ENCODE peak calls at places on chromosome 9, in ten cellular contexts. One of them, this sample, is unnamed.
A peak's percentile ranks its signal among the peaks of the same experiment; 100 is the strongest.

GRCh38 chr9:112380771-112381181 is 868 bp downstream of the HSDL2 start:
- DNase-seq in fibroblast of lung: peak; percentile 43
- DNase-seq in choroid plexus epithelial cell: peak; percentile 47
- DNase-seq in MCF 10A: peak; percentile 54
- DNase-seq in fibroblast of the aortic adventitia: peak; percentile 56
- DNase-seq in astrocyte of the spinal cord: peak; percentile 43
- DNase-seq in tibial artery: no peak
- DNase-seq in CD4-positive, alpha-beta T cell: no peak
- DNase-seq in omental fat pad: no peak
- DNase-seq in sigmoid colon: no peak
- DNase-seq in this sample: no peak

GRCh38 chr9:115263731-115264130 is 145.8 kb upstream of the TNC start:
- DNase-seq in fibroblast of lung: peak; percentile 80
- DNase-seq in choroid plexus epithelial cell: peak; percentile 30
- DNase-seq in MCF 10A: peak; percentile 57
- DNase-seq in fibroblast of the aortic adventitia: peak; percentile 95
- DNase-seq in astrocyte of the spinal cord: no peak
- DNase-seq in tibial artery: no peak
- DNase-seq in CD4-positive, alpha-beta T cell: no peak
- DNase-seq in omental fat pad: no peak
- DNase-seq in sigmoid colon: no peak
- DNase-seq in this sample: no peak

GRCh38 chr9:132182609-132183073 is 20.8 kb downstream of the NTNG2 start:
- DNase-seq in fibroblast of lung: no peak
- DNase-seq in choroid plexus epithelial cell: peak; percentile 26
- DNase-seq in MCF 10A: no peak
- DNase-seq in fibroblast of the aortic adventitia: no peak
- DNase-seq in astrocyte of the spinal cord: no peak
- DNase-seq in tibial artery: no peak
- DNase-seq in CD4-positive, alpha-beta T cell: no peak
- DNase-seq in omental fat pad: no peak
- DNase-seq in sigmoid colon: no peak
- DNase-seq in this sample: no peak

GRCh38 chr9:72477862-72478564 is 43.4 kb upstream of the TMC1 start:
- DNase-seq in fibroblast of lung: peak; percentile 34
- DNase-seq in choroid plexus epithelial cell: peak; percentile 71
- DNase-seq in MCF 10A: peak; percentile 86
- DNase-seq in fibroblast of the aortic adventitia: peak; percentile 59
- DNase-seq in astrocyte of the spinal cord: peak; percentile 57
- DNase-seq in tibial artery: no peak
- DNase-seq in CD4-positive, alpha-beta T cell: no peak
- DNase-seq in omental fat pad: no peak
- DNase-seq in sigmoid colon: no peak
- DNase-seq in this sample: no peak

GRCh38 chr9:68822596-68823165 is 117.6 kb downstream of the PIP5K1B start:
- DNase-seq in fibroblast of lung: no peak
- DNase-seq in choroid plexus epithelial cell: peak; percentile 9
- DNase-seq in MCF 10A: peak; percentile 15
- DNase-seq in fibroblast of the aortic adventitia: peak; percentile 8
- DNase-seq in astrocyte of the spinal cord: no peak
- DNase-seq in tibial artery: no peak
- DNase-seq in CD4-positive, alpha-beta T cell: no peak
- DNase-seq in omental fat pad: no peak
- DNase-seq in sigmoid colon: no peak
- DNase-seq in this sample: no peak

GRCh38 chr9:35935755-35936509 is 22.0 kb downstream of the OR2S2 start:
- DNase-seq in fibroblast of lung: peak; percentile 70
- DNase-seq in choroid plexus epithelial cell: peak; percentile 59
- DNase-seq in MCF 10A: peak; percentile 43
- DNase-seq in fibroblast of the aortic adventitia: peak; percentile 95
- DNase-seq in astrocyte of the spinal cord: peak; percentile 88
- DNase-seq in tibial artery: no peak
- DNase-seq in CD4-positive, alpha-beta T cell: no peak
- DNase-seq in omental fat pad: no peak
- DNase-seq in sigmoid colon: no peak
- DNase-seq in this sample: no peak

GRCh38 chr9:37752646-37753488 is 738 bp upstream of the TRMT10B start:
- DNase-seq in fibroblast of lung: no peak
- DNase-seq in choroid plexus epithelial cell: no peak
- DNase-seq in MCF 10A: no peak
- DNase-seq in fibroblast of the aortic adventitia: no peak
- DNase-seq in astrocyte of the spinal cord: no peak
- DNase-seq in tibial artery: no peak
- DNase-seq in CD4-positive, alpha-beta T cell: no peak
- DNase-seq in omental fat pad: no peak
- DNase-seq in sigmoid colon: no peak
- DNase-seq in this sample: no peak

GRCh38 chr9:117076571-117077300 is 338.1 kb downstream of the ASTN2 start:
- DNase-seq in fibroblast of lung: no peak
- DNase-seq in choroid plexus epithelial cell: no peak
- DNase-seq in MCF 10A: no peak
- DNase-seq in fibroblast of the aortic adventitia: no peak
- DNase-seq in astrocyte of the spinal cord: no peak
- DNase-seq in tibial artery: no peak
- DNase-seq in CD4-positive, alpha-beta T cell: no peak
- DNase-seq in omental fat pad: no peak
- DNase-seq in sigmoid colon: no peak
- DNase-seq in this sample: no peak

GRCh38 chr9:133429641-133430161 is 7.5 kb downstream of the ADAMTS13 start:
- DNase-seq in fibroblast of lung: no peak
- DNase-seq in choroid plexus epithelial cell: peak; percentile 26
- DNase-seq in MCF 10A: no peak
- DNase-seq in fibroblast of the aortic adventitia: no peak
- DNase-seq in astrocyte of the spinal cord: no peak
- DNase-seq in tibial artery: no peak
- DNase-seq in CD4-positive, alpha-beta T cell: no peak
- DNase-seq in omental fat pad: no peak
- DNase-seq in sigmoid colon: no peak
- DNase-seq in this sample: peak; percentile 73

GRCh38 chr9:8871796-8872470 is 1072.4 kb upstream of the DMAC1 start:
- DNase-seq in fibroblast of lung: no peak
- DNase-seq in choroid plexus epithelial cell: no peak
- DNase-seq in MCF 10A: no peak
- DNase-seq in fibroblast of the aortic adventitia: no peak
- DNase-seq in astrocyte of the spinal cord: no peak
- DNase-seq in tibial artery: no peak
- DNase-seq in CD4-positive, alpha-beta T cell: no peak
- DNase-seq in omental fat pad: no peak
- DNase-seq in sigmoid colon: no peak
- DNase-seq in this sample: no peak

GRCh38 chr9:68685770-68686169 is 19.3 kb upstream of the PIP5K1B start:
- DNase-seq in fibroblast of lung: no peak
- DNase-seq in choroid plexus epithelial cell: no peak
- DNase-seq in MCF 10A: peak; percentile 38
- DNase-seq in fibroblast of the aortic adventitia: no peak
- DNase-seq in astrocyte of the spinal cord: no peak
- DNase-seq in tibial artery: no peak
- DNase-seq in CD4-positive, alpha-beta T cell: no peak
- DNase-seq in omental fat pad: no peak
- DNase-seq in sigmoid colon: no peak
- DNase-seq in this sample: no peak

GRCh38 chr9:38057416-38058195 is 11.4 kb downstream of the SHB start:
- DNase-seq in fibroblast of lung: no peak
- DNase-seq in choroid plexus epithelial cell: no peak
- DNase-seq in MCF 10A: no peak
- DNase-seq in fibroblast of the aortic adventitia: no peak
- DNase-seq in astrocyte of the spinal cord: no peak
- DNase-seq in tibial artery: no peak
- DNase-seq in CD4-positive, alpha-beta T cell: no peak
- DNase-seq in omental fat pad: no peak
- DNase-seq in sigmoid colon: no peak
- DNase-seq in this sample: no peak

GRCh38 chr9:36317766-36318165 is 59.5 kb upstream of the GNE start:
- DNase-seq in fibroblast of lung: no peak
- DNase-seq in choroid plexus epithelial cell: no peak
- DNase-seq in MCF 10A: peak; percentile 62
- DNase-seq in fibroblast of the aortic adventitia: no peak
- DNase-seq in astrocyte of the spinal cord: no peak
- DNase-seq in tibial artery: no peak
- DNase-seq in CD4-positive, alpha-beta T cell: no peak
- DNase-seq in omental fat pad: no peak
- DNase-seq in sigmoid colon: no peak
- DNase-seq in this sample: no peak

GRCh38 chr9:92979657-92980056 is 32.3 kb downstream of the FGD3 start:
- DNase-seq in fibroblast of lung: no peak
- DNase-seq in choroid plexus epithelial cell: no peak
- DNase-seq in MCF 10A: no peak
- DNase-seq in fibroblast of the aortic adventitia: no peak
- DNase-seq in astrocyte of the spinal cord: no peak
- DNase-seq in tibial artery: no peak
- DNase-seq in CD4-positive, alpha-beta T cell: no peak
- DNase-seq in omental fat pad: no peak
- DNase-seq in sigmoid colon: no peak
- DNase-seq in this sample: no peak

GRCh38 chr9:98888794-98889495 is 54.8 kb upstream of the COL15A1 start:
- DNase-seq in fibroblast of lung: peak; percentile 50
- DNase-seq in choroid plexus epithelial cell: no peak
- DNase-seq in MCF 10A: no peak
- DNase-seq in fibroblast of the aortic adventitia: peak; percentile 80
- DNase-seq in astrocyte of the spinal cord: no peak
- DNase-seq in tibial artery: no peak
- DNase-seq in CD4-positive, alpha-beta T cell: no peak
- DNase-seq in omental fat pad: no peak
- DNase-seq in sigmoid colon: no peak
- DNase-seq in this sample: no peak

GRCh38 chr9:93637886-93638285 is 61.5 kb downstream of the PHF2 start:
- DNase-seq in fibroblast of lung: no peak
- DNase-seq in choroid plexus epithelial cell: no peak
- DNase-seq in MCF 10A: no peak
- DNase-seq in fibroblast of the aortic adventitia: no peak
- DNase-seq in astrocyte of the spinal cord: no peak
- DNase-seq in tibial artery: no peak
- DNase-seq in CD4-positive, alpha-beta T cell: no peak
- DNase-seq in omental fat pad: no peak
- DNase-seq in sigmoid colon: no peak
- DNase-seq in this sample: no peak

GRCh38 chr9:109164040-109164439 is 3.0 kb downstream of the FRRS1L start:
- DNase-seq in fibroblast of lung: no peak
- DNase-seq in choroid plexus epithelial cell: no peak
- DNase-seq in MCF 10A: no peak
- DNase-seq in fibroblast of the aortic adventitia: no peak
- DNase-seq in astrocyte of the spinal cord: no peak
- DNase-seq in tibial artery: no peak
- DNase-seq in CD4-positive, alpha-beta T cell: no peak
- DNase-seq in omental fat pad: no peak
- DNase-seq in sigmoid colon: no peak
- DNase-seq in this sample: no peak

GRCh38 chr9:83979812-83980394 is at the start of gene HNRNPK:
- DNase-seq in fibroblast of lung: peak; percentile 99
- DNase-seq in choroid plexus epithelial cell: peak; percentile 99
- DNase-seq in MCF 10A: peak; percentile 97
- DNase-seq in fibroblast of the aortic adventitia: peak; percentile 99
- DNase-seq in astrocyte of the spinal cord: peak; percentile 98
- DNase-seq in tibial artery: peak; percentile 99
- DNase-seq in CD4-positive, alpha-beta T cell: peak; percentile 100
- DNase-seq in omental fat pad: peak; percentile 96
- DNase-seq in sigmoid colon: peak; percentile 100
- DNase-seq in this sample: peak; percentile 100
- TF ChIP-seq CTCF in fibroblast of lung: no peak
- TF ChIP-seq CTCF in choroid plexus epithelial cell: no peak
- TF ChIP-seq CTCF in MCF 10A: no peak
- TF ChIP-seq CTCF in fibroblast of the aortic adventitia: peak; percentile 7
- TF ChIP-seq CTCF in astrocyte of the spinal cord: no peak
- TF ChIP-seq CTCF in tibial artery: no peak
- TF ChIP-seq CTCF in CD4-positive, alpha-beta T cell: no peak
- TF ChIP-seq CTCF in omental fat pad: no peak
- TF ChIP-seq CTCF in sigmoid colon: no peak
- TF ChIP-seq CTCF in this sample: no peak

GRCh38 chr9:107738789-107739188 is 249.2 kb upstream of the KLF4 start:
- DNase-seq in fibroblast of lung: peak; percentile 21
- DNase-seq in choroid plexus epithelial cell: no peak
- DNase-seq in MCF 10A: peak; percentile 39
- DNase-seq in fibroblast of the aortic adventitia: no peak
- DNase-seq in astrocyte of the spinal cord: no peak
- DNase-seq in tibial artery: no peak
- DNase-seq in CD4-positive, alpha-beta T cell: no peak
- DNase-seq in omental fat pad: no peak
- DNase-seq in sigmoid colon: no peak
- DNase-seq in this sample: no peak

GRCh38 chr9:107739601-107740082 is 250.1 kb upstream of the KLF4 start:
- DNase-seq in fibroblast of lung: peak; percentile 91
- DNase-seq in choroid plexus epithelial cell: no peak
- DNase-seq in MCF 10A: peak; percentile 93
- DNase-seq in fibroblast of the aortic adventitia: peak; percentile 98
- DNase-seq in astrocyte of the spinal cord: peak; percentile 37
- DNase-seq in tibial artery: peak; percentile 91
- DNase-seq in CD4-positive, alpha-beta T cell: no peak
- DNase-seq in omental fat pad: no peak
- DNase-seq in sigmoid colon: peak; percentile 74
- DNase-seq in this sample: no peak

GRCh38 chr9:107740088-107740980 is 250.8 kb upstream of the KLF4 start:
- DNase-seq in fibroblast of lung: peak; percentile 76
- DNase-seq in choroid plexus epithelial cell: no peak
- DNase-seq in MCF 10A: peak; percentile 58
- DNase-seq in fibroblast of the aortic adventitia: peak; percentile 95
- DNase-seq in astrocyte of the spinal cord: no peak
- DNase-seq in tibial artery: peak; percentile 73
- DNase-seq in CD4-positive, alpha-beta T cell: no peak
- DNase-seq in omental fat pad: no peak
- DNase-seq in sigmoid colon: no peak
- DNase-seq in this sample: no peak

GRCh38 chr9:107737610-107737986 is 248.0 kb upstream of the KLF4 start:
- DNase-seq in fibroblast of lung: no peak
- DNase-seq in choroid plexus epithelial cell: no peak
- DNase-seq in MCF 10A: no peak
- DNase-seq in fibroblast of the aortic adventitia: no peak
- DNase-seq in astrocyte of the spinal cord: no peak
- DNase-seq in tibial artery: no peak
- DNase-seq in CD4-positive, alpha-beta T cell: no peak
- DNase-seq in omental fat pad: no peak
- DNase-seq in sigmoid colon: no peak
- DNase-seq in this sample: no peak

GRCh38 chr9:107737987-107738743 is 248.6 kb upstream of the KLF4 start:
- DNase-seq in fibroblast of lung: peak; percentile 93
- DNase-seq in choroid plexus epithelial cell: peak; percentile 68
- DNase-seq in MCF 10A: peak; percentile 95
- DNase-seq in fibroblast of the aortic adventitia: peak; percentile 98
- DNase-seq in astrocyte of the spinal cord: peak; percentile 51
- DNase-seq in tibial artery: peak; percentile 84
- DNase-seq in CD4-positive, alpha-beta T cell: no peak
- DNase-seq in omental fat pad: no peak
- DNase-seq in sigmoid colon: peak; percentile 87
- DNase-seq in this sample: no peak
- TF ChIP-seq CTCF in fibroblast of lung: no peak
- TF ChIP-seq CTCF in choroid plexus epithelial cell: no peak
- TF ChIP-seq CTCF in MCF 10A: no peak
- TF ChIP-seq CTCF in fibroblast of the aortic adventitia: no peak
- TF ChIP-seq CTCF in astrocyte of the spinal cord: no peak
- TF ChIP-seq CTCF in tibial artery: no peak
- TF ChIP-seq CTCF in CD4-positive, alpha-beta T cell: no peak
- TF ChIP-seq CTCF in omental fat pad: no peak
- TF ChIP-seq CTCF in sigmoid colon: no peak
- TF ChIP-seq CTCF in this sample: no peak

GRCh38 chr9:111300140-111300735 is 29.8 kb downstream of the OR2K2 start:
- DNase-seq in fibroblast of lung: no peak
- DNase-seq in choroid plexus epithelial cell: no peak
- DNase-seq in MCF 10A: no peak
- DNase-seq in fibroblast of the aortic adventitia: peak; percentile 56
- DNase-seq in astrocyte of the spinal cord: no peak
- DNase-seq in tibial artery: no peak
- DNase-seq in CD4-positive, alpha-beta T cell: no peak
- DNase-seq in omental fat pad: no peak
- DNase-seq in sigmoid colon: no peak
- DNase-seq in this sample: no peak
- TF ChIP-seq CTCF in fibroblast of lung: no peak
- TF ChIP-seq CTCF in choroid plexus epithelial cell: no peak
- TF ChIP-seq CTCF in MCF 10A: no peak
- TF ChIP-seq CTCF in fibroblast of the aortic adventitia: peak; percentile 10
- TF ChIP-seq CTCF in astrocyte of the spinal cord: no peak
- TF ChIP-seq CTCF in tibial artery: no peak
- TF ChIP-seq CTCF in CD4-positive, alpha-beta T cell: no peak
- TF ChIP-seq CTCF in omental fat pad: no peak
- TF ChIP-seq CTCF in sigmoid colon: no peak
- TF ChIP-seq CTCF in this sample: peak; percentile 32

GRCh38 chr9:91253488-91253887 is 108.2 kb downstream of the AUH start:
- DNase-seq in fibroblast of lung: peak; percentile 17
- DNase-seq in choroid plexus epithelial cell: peak; percentile 38
- DNase-seq in MCF 10A: peak; percentile 30
- DNase-seq in fibroblast of the aortic adventitia: peak; percentile 10
- DNase-seq in astrocyte of the spinal cord: no peak
- DNase-seq in tibial artery: no peak
- DNase-seq in CD4-positive, alpha-beta T cell: no peak
- DNase-seq in omental fat pad: no peak
- DNase-seq in sigmoid colon: no peak
- DNase-seq in this sample: no peak
- TF ChIP-seq CTCF in fibroblast of lung: no peak
- TF ChIP-seq CTCF in choroid plexus epithelial cell: peak; percentile 39
- TF ChIP-seq CTCF in MCF 10A: peak; percentile 9
- TF ChIP-seq CTCF in fibroblast of the aortic adventitia: no peak
- TF ChIP-seq CTCF in astrocyte of the spinal cord: no peak
- TF ChIP-seq CTCF in tibial artery: no peak
- TF ChIP-seq CTCF in CD4-positive, alpha-beta T cell: no peak
- TF ChIP-seq CTCF in omental fat pad: no peak
- TF ChIP-seq CTCF in sigmoid colon: no peak
- TF ChIP-seq CTCF in this sample: no peak

This sample was measured in mesothelial cell of epicardium.